ENCODE peak calls at places on chromosome 4, in eight cellular contexts. One of them, this sample, is unnamed.

GRCh38 chr4:156803056-156803455 is 168.5 kb downstream of the PDGFC start:
- DNase-seq in glutamatergic neuron: no peak
- DNase-seq in neural progenitor cell: no peak
- DNase-seq in AML-193: no peak
- DNase-seq in HT1080: no peak
- DNase-seq in stimulated activated CD8-positive, alpha-beta memory T cell treated with anti-CD3 and anti-CD28 coated beads, Interleukin-4, amount 100 ng/mL, for 24 hours: no peak
- DNase-seq in progenitor cell of endocrine pancreas: no peak
- DNase-seq in cardiac muscle cell: no peak
- DNase-seq in this sample: no peak

GRCh38 chr4:74692973-74693372 is 101.3 kb downstream of the BTC start:
- DNase-seq in cardiac muscle cell: no peak
- DNase-seq in progenitor cell of endocrine pancreas: no peak
- DNase-seq in stimulated activated CD8-positive, alpha-beta memory T cell treated with anti-CD3 and anti-CD28 coated beads, Interleukin-4, amount 100 ng/mL, for 24 hours: no peak
- DNase-seq in neural progenitor cell: no peak
- DNase-seq in HT1080: no peak
- DNase-seq in glutamatergic neuron: no peak
- DNase-seq in AML-193: no peak
- DNase-seq in this sample: no peak

GRCh38 chr4:147596976-147597375 is 20.2 kb upstream of the TMEM184C start:
- DNase-seq in cardiac muscle cell: peak
- DNase-seq in progenitor cell of endocrine pancreas: no peak
- DNase-seq in glutamatergic neuron: no peak
- DNase-seq in AML-193: no peak
- DNase-seq in stimulated activated CD8-positive, alpha-beta memory T cell treated with anti-CD3 and anti-CD28 coated beads, Interleukin-4, amount 100 ng/mL, for 24 hours: no peak
- DNase-seq in neural progenitor cell: no peak
- DNase-seq in HT1080: peak
- DNase-seq in this sample: no peak

GRCh38 chr4:10077101-10077491 is 39.5 kb downstream of the WDR1 start:
- DNase-seq in AML-193: no peak
- DNase-seq in glutamatergic neuron: no peak
- DNase-seq in neural progenitor cell: no peak
- DNase-seq in stimulated activated CD8-positive, alpha-beta memory T cell treated with anti-CD3 and anti-CD28 coated beads, Interleukin-4, amount 100 ng/mL, for 24 hours: no peak
- DNase-seq in progenitor cell of endocrine pancreas: no peak
- DNase-seq in HT1080: no peak
- DNase-seq in cardiac muscle cell: no peak
- DNase-seq in this sample: no peak

GRCh38 chr4:173056271-173056670 is 112.3 kb upstream of the GALNT7 start:
- DNase-seq in cardiac muscle cell: no peak
- DNase-seq in progenitor cell of endocrine pancreas: no peak
- DNase-seq in glutamatergic neuron: no peak
- DNase-seq in HT1080: no peak
- DNase-seq in neural progenitor cell: no peak
- DNase-seq in stimulated activated CD8-positive, alpha-beta memory T cell treated with anti-CD3 and anti-CD28 coated beads, Interleukin-4, amount 100 ng/mL, for 24 hours: no peak
- DNase-seq in AML-193: no peak
- DNase-seq in this sample: no peak

GRCh38 chr4:133147365-133147821 is 1.7 kb upstream of the PCDH10 start:
- DNase-seq in stimulated activated CD8-positive, alpha-beta memory T cell treated with anti-CD3 and anti-CD28 coated beads, Interleukin-4, amount 100 ng/mL, for 24 hours: no peak
- DNase-seq in AML-193: no peak
- DNase-seq in glutamatergic neuron: no peak
- DNase-seq in cardiac muscle cell: peak
- DNase-seq in HT1080: no peak
- DNase-seq in neural progenitor cell: peak
- DNase-seq in progenitor cell of endocrine pancreas: no peak
- DNase-seq in this sample: no peak

GRCh38 chr4:59247032-59247431 is 1953.1 kb upstream of the ADGRL3 start:
- DNase-seq in glutamatergic neuron: no peak
- DNase-seq in stimulated activated CD8-positive, alpha-beta memory T cell treated with anti-CD3 and anti-CD28 coated beads, Interleukin-4, amount 100 ng/mL, for 24 hours: no peak
- DNase-seq in HT1080: no peak
- DNase-seq in AML-193: no peak
- DNase-seq in progenitor cell of endocrine pancreas: no peak
- DNase-seq in neural progenitor cell: no peak
- DNase-seq in cardiac muscle cell: no peak
- DNase-seq in this sample: peak

GRCh38 chr4:86357608-86358007 is 2.2 kb downstream of the MAPK10 start:
- DNase-seq in cardiac muscle cell: no peak
- DNase-seq in neural progenitor cell: no peak
- DNase-seq in glutamatergic neuron: peak
- DNase-seq in AML-193: no peak
- DNase-seq in stimulated activated CD8-positive, alpha-beta memory T cell treated with anti-CD3 and anti-CD28 coated beads, Interleukin-4, amount 100 ng/mL, for 24 hours: no peak
- DNase-seq in HT1080: no peak
- DNase-seq in progenitor cell of endocrine pancreas: no peak
- DNase-seq in this sample: no peak

GRCh38 chr4:39641451-39641850 is 2.8 kb upstream of the SMIM14 start:
- DNase-seq in AML-193: no peak
- DNase-seq in glutamatergic neuron: no peak
- DNase-seq in HT1080: no peak
- DNase-seq in neural progenitor cell: peak
- DNase-seq in progenitor cell of endocrine pancreas: no peak
- DNase-seq in cardiac muscle cell: no peak
- DNase-seq in stimulated activated CD8-positive, alpha-beta memory T cell treated with anti-CD3 and anti-CD28 coated beads, Interleukin-4, amount 100 ng/mL, for 24 hours: no peak
- DNase-seq in this sample: no peak

GRCh38 chr4:189792819-189793618 is 147.7 kb upstream of the FRG1 start:
- DNase-seq in AML-193: peak
- DNase-seq in HT1080: peak
- DNase-seq in progenitor cell of endocrine pancreas: peak
- DNase-seq in neural progenitor cell: peak
- DNase-seq in cardiac muscle cell: peak
- DNase-seq in glutamatergic neuron: peak
- DNase-seq in stimulated activated CD8-positive, alpha-beta memory T cell treated with anti-CD3 and anti-CD28 coated beads, Interleukin-4, amount 100 ng/mL, for 24 hours: peak
- DNase-seq in this sample: peak

GRCh38 chr4:182288534-182288933 is 45.3 kb downstream of the TENM3 start:
- DNase-seq in glutamatergic neuron: no peak
- DNase-seq in progenitor cell of endocrine pancreas: no peak
- DNase-seq in stimulated activated CD8-positive, alpha-beta memory T cell treated with anti-CD3 and anti-CD28 coated beads, Interleukin-4, amount 100 ng/mL, for 24 hours: no peak
- DNase-seq in AML-193: no peak
- DNase-seq in neural progenitor cell: no peak
- DNase-seq in HT1080: no peak
- DNase-seq in cardiac muscle cell: no peak
- DNase-seq in this sample: no peak

GRCh38 chr4:2923141-2923551 is 40.1 kb downstream of the NOP14 start:
- DNase-seq in neural progenitor cell: no peak
- DNase-seq in stimulated activated CD8-positive, alpha-beta memory T cell treated with anti-CD3 and anti-CD28 coated beads, Interleukin-4, amount 100 ng/mL, for 24 hours: no peak
- DNase-seq in progenitor cell of endocrine pancreas: no peak
- DNase-seq in cardiac muscle cell: peak
- DNase-seq in glutamatergic neuron: no peak
- DNase-seq in AML-193: no peak
- DNase-seq in HT1080: no peak
- DNase-seq in this sample: no peak

GRCh38 chr4:24203896-24204295 is 314.0 kb upstream of the PPARGC1A start:
- DNase-seq in neural progenitor cell: no peak
- DNase-seq in glutamatergic neuron: no peak
- DNase-seq in cardiac muscle cell: peak
- DNase-seq in AML-193: no peak
- DNase-seq in progenitor cell of endocrine pancreas: no peak
- DNase-seq in HT1080: no peak
- DNase-seq in stimulated activated CD8-positive, alpha-beta memory T cell treated with anti-CD3 and anti-CD28 coated beads, Interleukin-4, amount 100 ng/mL, for 24 hours: no peak
- DNase-seq in this sample: no peak

GRCh38 chr4:181525641-181526040 is 717.6 kb upstream of the TENM3 start:
- DNase-seq in neural progenitor cell: peak
- DNase-seq in progenitor cell of endocrine pancreas: no peak
- DNase-seq in stimulated activated CD8-positive, alpha-beta memory T cell treated with anti-CD3 and anti-CD28 coated beads, Interleukin-4, amount 100 ng/mL, for 24 hours: no peak
- DNase-seq in glutamatergic neuron: peak
- DNase-seq in cardiac muscle cell: no peak
- DNase-seq in AML-193: no peak
- DNase-seq in HT1080: no peak
- DNase-seq in this sample: no peak

GRCh38 chr4:26105815-26106699 is 192.0 kb downstream of the SMIM20 start:
- DNase-seq in progenitor cell of endocrine pancreas: no peak
- DNase-seq in HT1080: peak
- DNase-seq in AML-193: no peak
- DNase-seq in glutamatergic neuron: no peak
- DNase-seq in neural progenitor cell: no peak
- DNase-seq in cardiac muscle cell: peak
- DNase-seq in stimulated activated CD8-positive, alpha-beta memory T cell treated with anti-CD3 and anti-CD28 coated beads, Interleukin-4, amount 100 ng/mL, for 24 hours: no peak
- DNase-seq in this sample: no peak

GRCh38 chr4:1369484-1370079 is 22.6 kb downstream of the UVSSA start:
- DNase-seq in glutamatergic neuron: peak
- DNase-seq in progenitor cell of endocrine pancreas: no peak
- DNase-seq in AML-193: no peak
- DNase-seq in HT1080: no peak
- DNase-seq in cardiac muscle cell: no peak
- DNase-seq in stimulated activated CD8-positive, alpha-beta memory T cell treated with anti-CD3 and anti-CD28 coated beads, Interleukin-4, amount 100 ng/mL, for 24 hours: no peak
- DNase-seq in neural progenitor cell: no peak
- DNase-seq in this sample: no peak

GRCh38 chr4:66489783-66490452 is 819.6 kb upstream of the EPHA5 start:
- DNase-seq in HT1080: peak
- DNase-seq in AML-193: no peak
- DNase-seq in cardiac muscle cell: peak
- DNase-seq in progenitor cell of endocrine pancreas: no peak
- DNase-seq in glutamatergic neuron: no peak
- DNase-seq in stimulated activated CD8-positive, alpha-beta memory T cell treated with anti-CD3 and anti-CD28 coated beads, Interleukin-4, amount 100 ng/mL, for 24 hours: no peak
- DNase-seq in neural progenitor cell: no peak
- DNase-seq in this sample: no peak

GRCh38 chr4:146333187-146333894 is 119.0 kb downstream of the REELD1 start:
- DNase-seq in cardiac muscle cell: peak
- DNase-seq in AML-193: peak
- DNase-seq in neural progenitor cell: no peak
- DNase-seq in stimulated activated CD8-positive, alpha-beta memory T cell treated with anti-CD3 and anti-CD28 coated beads, Interleukin-4, amount 100 ng/mL, for 24 hours: no peak
- DNase-seq in HT1080: peak
- DNase-seq in progenitor cell of endocrine pancreas: no peak
- DNase-seq in glutamatergic neuron: no peak
- DNase-seq in this sample: peak

GRCh38 chr4:118941149-118941548 is 52.5 kb downstream of the SYNPO2 start:
- DNase-seq in stimulated activated CD8-positive, alpha-beta memory T cell treated with anti-CD3 and anti-CD28 coated beads, Interleukin-4, amount 100 ng/mL, for 24 hours: no peak
- DNase-seq in glutamatergic neuron: no peak
- DNase-seq in HT1080: no peak
- DNase-seq in progenitor cell of endocrine pancreas: no peak
- DNase-seq in neural progenitor cell: no peak
- DNase-seq in cardiac muscle cell: peak
- DNase-seq in AML-193: peak
- DNase-seq in this sample: peak

GRCh38 chr4:10061650-10062415 is 40.5 kb upstream of the SLC2A9 start:
- DNase-seq in cardiac muscle cell: no peak
- DNase-seq in glutamatergic neuron: no peak
- DNase-seq in stimulated activated CD8-positive, alpha-beta memory T cell treated with anti-CD3 and anti-CD28 coated beads, Interleukin-4, amount 100 ng/mL, for 24 hours: no peak
- DNase-seq in neural progenitor cell: no peak
- DNase-seq in HT1080: no peak
- DNase-seq in AML-193: no peak
- DNase-seq in progenitor cell of endocrine pancreas: no peak
- DNase-seq in this sample: no peak

GRCh38 chr4:108512615-108513505 is 107.5 kb upstream of the RPL34 start:
- DNase-seq in neural progenitor cell: peak
- DNase-seq in cardiac muscle cell: peak
- DNase-seq in HT1080: peak
- DNase-seq in stimulated activated CD8-positive, alpha-beta memory T cell treated with anti-CD3 and anti-CD28 coated beads, Interleukin-4, amount 100 ng/mL, for 24 hours: peak
- DNase-seq in glutamatergic neuron: peak
- DNase-seq in progenitor cell of endocrine pancreas: peak
- DNase-seq in AML-193: no peak
- DNase-seq in this sample: peak

GRCh38 chr4:133151681-133152329 is 2.7 kb downstream of the PCDH10 start:
- DNase-seq in stimulated activated CD8-positive, alpha-beta memory T cell treated with anti-CD3 and anti-CD28 coated beads, Interleukin-4, amount 100 ng/mL, for 24 hours: no peak
- DNase-seq in neural progenitor cell: peak
- DNase-seq in progenitor cell of endocrine pancreas: peak
- DNase-seq in cardiac muscle cell: peak
- DNase-seq in AML-193: no peak
- DNase-seq in HT1080: no peak
- DNase-seq in glutamatergic neuron: peak
- DNase-seq in this sample: no peak

GRCh38 chr4:3472411-3473141 is 9.5 kb downstream of the DOK7 start:
- DNase-seq in AML-193: no peak
- DNase-seq in neural progenitor cell: peak
- DNase-seq in cardiac muscle cell: no peak
- DNase-seq in stimulated activated CD8-positive, alpha-beta memory T cell treated with anti-CD3 and anti-CD28 coated beads, Interleukin-4, amount 100 ng/mL, for 24 hours: no peak
- DNase-seq in glutamatergic neuron: peak
- DNase-seq in HT1080: no peak
- DNase-seq in progenitor cell of endocrine pancreas: no peak
- DNase-seq in this sample: no peak

GRCh38 chr4:122747883-122748282 is 15.4 kb downstream of the BBS12 start:
- DNase-seq in glutamatergic neuron: no peak
- DNase-seq in neural progenitor cell: no peak
- DNase-seq in stimulated activated CD8-positive, alpha-beta memory T cell treated with anti-CD3 and anti-CD28 coated beads, Interleukin-4, amount 100 ng/mL, for 24 hours: no peak
- DNase-seq in AML-193: no peak
- DNase-seq in progenitor cell of endocrine pancreas: no peak
- DNase-seq in HT1080: peak
- DNase-seq in cardiac muscle cell: peak
- DNase-seq in this sample: no peak

GRCh38 chr4:145602129-145602760 is 16.9 kb upstream of the MMAA start:
- DNase-seq in progenitor cell of endocrine pancreas: no peak
- DNase-seq in neural progenitor cell: no peak
- DNase-seq in AML-193: no peak
- DNase-seq in stimulated activated CD8-positive, alpha-beta memory T cell treated with anti-CD3 and anti-CD28 coated beads, Interleukin-4, amount 100 ng/mL, for 24 hours: no peak
- DNase-seq in glutamatergic neuron: no peak
- DNase-seq in HT1080: no peak
- DNase-seq in cardiac muscle cell: no peak
- DNase-seq in this sample: no peak

GRCh38 chr4:165027762-165028402 is 3.9 kb upstream of the TRIM60 start:
- DNase-seq in progenitor cell of endocrine pancreas: no peak
- DNase-seq in stimulated activated CD8-positive, alpha-beta memory T cell treated with anti-CD3 and anti-CD28 coated beads, Interleukin-4, amount 100 ng/mL, for 24 hours: no peak
- DNase-seq in AML-193: no peak
- DNase-seq in neural progenitor cell: no peak
- DNase-seq in cardiac muscle cell: peak
- DNase-seq in HT1080: peak
- DNase-seq in glutamatergic neuron: no peak
- DNase-seq in this sample: no peak

GRCh38 chr4:39587881-39588280 is 50.8 kb downstream of the SMIM14 start:
- DNase-seq in glutamatergic neuron: no peak
- DNase-seq in AML-193: no peak
- DNase-seq in stimulated activated CD8-positive, alpha-beta memory T cell treated with anti-CD3 and anti-CD28 coated beads, Interleukin-4, amount 100 ng/mL, for 24 hours: no peak
- DNase-seq in progenitor cell of endocrine pancreas: no peak
- DNase-seq in cardiac muscle cell: peak
- DNase-seq in HT1080: peak
- DNase-seq in neural progenitor cell: no peak
- DNase-seq in this sample: no peak

GRCh38 chr4:155703486-155704227 is 37.0 kb downstream of the GUCY1A1 start:
- DNase-seq in glutamatergic neuron: no peak
- DNase-seq in cardiac muscle cell: no peak
- DNase-seq in stimulated activated CD8-positive, alpha-beta memory T cell treated with anti-CD3 and anti-CD28 coated beads, Interleukin-4, amount 100 ng/mL, for 24 hours: no peak
- DNase-seq in HT1080: peak
- DNase-seq in AML-193: no peak
- DNase-seq in progenitor cell of endocrine pancreas: no peak
- DNase-seq in neural progenitor cell: no peak
- DNase-seq in this sample: no peak

GRCh38 chr4:13088726-13089658 is 395.1 kb downstream of the RAB28 start:
- DNase-seq in glutamatergic neuron: no peak
- DNase-seq in neural progenitor cell: no peak
- DNase-seq in AML-193: no peak
- DNase-seq in progenitor cell of endocrine pancreas: no peak
- DNase-seq in HT1080: peak
- DNase-seq in stimulated activated CD8-positive, alpha-beta memory T cell treated with anti-CD3 and anti-CD28 coated beads, Interleukin-4, amount 100 ng/mL, for 24 hours: no peak
- DNase-seq in cardiac muscle cell: no peak
- DNase-seq in this sample: no peak

GRCh38 chr4:80362578-80363181 is 27.1 kb downstream of the CFAP299 start:
- DNase-seq in glutamatergic neuron: peak
- DNase-seq in HT1080: peak
- DNase-seq in neural progenitor cell: peak
- DNase-seq in progenitor cell of endocrine pancreas: peak
- DNase-seq in stimulated activated CD8-positive, alpha-beta memory T cell treated with anti-CD3 and anti-CD28 coated beads, Interleukin-4, amount 100 ng/mL, for 24 hours: peak
- DNase-seq in cardiac muscle cell: peak
- DNase-seq in AML-193: peak
- DNase-seq in this sample: peak

GRCh38 chr4:54050214-54050904 is 14.0 kb downstream of the CHIC2 start:
- DNase-seq in neural progenitor cell: no peak
- DNase-seq in cardiac muscle cell: peak
- DNase-seq in progenitor cell of endocrine pancreas: no peak
- DNase-seq in AML-193: no peak
- DNase-seq in stimulated activated CD8-positive, alpha-beta memory T cell treated with anti-CD3 and anti-CD28 coated beads, Interleukin-4, amount 100 ng/mL, for 24 hours: no peak
- DNase-seq in HT1080: peak
- DNase-seq in glutamatergic neuron: no peak
- DNase-seq in this sample: no peak

This sample was measured in NB4.